ENCODE peak calls at places on chromosomes 3 and 15, in eight cellular contexts. X is astrocyte, I is esophagus squamous epithelium, G is spleen, M is psoas muscle, Q is left ventricle myocardium inferior, J is PC-3, F is IMR-90. C is an unnamed sample. For H3K4me1 and H3K36me3, the result is how much of the 10 kb centered on the place peaks cover.

GRCh38 chr3:111910806-111911205 is 51.7 kb downstream of the PHLDB2 start:
- DNase-seq in X (peak), I (no peak), G (no peak), M (no peak), Q (no peak), J (no peak), F (peak), C (no peak)

GRCh38 chr3:31106204-31106603 is 211.7 kb upstream of the GADL1 start:
- DNase-seq in X (peak), I (no peak), G (no peak), M (peak), Q (no peak), J (peak), F (peak), C (no peak)

GRCh38 chr3:154684021-154684420 is 254.0 kb upstream of the GPR149 start:
- DNase-seq in X (no peak), I (no peak), G (no peak), M (no peak), Q (no peak), J (no peak), F (no peak), C (peak)

GRCh38 chr3:178479446-178479845 is 56.8 kb upstream of the KCNMB2 start:
- DNase-seq in X (no peak), I (no peak), G (no peak), M (no peak), Q (no peak), J (no peak), F (no peak), C (no peak)

GRCh38 chr3:44845528-44846520 is 15.9 kb upstream of the TMEM42 start:
- DNase-seq in X (peak), I (no peak), G (no peak), M (no peak), Q (peak), J (peak), F (peak), C (no peak)

GRCh38 chr3:156614642-156615511 is 59.5 kb upstream of the TIPARP start:
- DNase-seq in X (peak), I (no peak), G (no peak), M (no peak), Q (no peak), J (peak), F (peak), C (no peak)

GRCh38 chr3:156180077-156180476 is 59.7 kb downstream of the KCNAB1 start:
- DNase-seq in X (peak), I (no peak), G (no peak), M (no peak), Q (no peak), J (peak), F (peak), C (no peak)

GRCh38 chr3:39637807-39638206 is 170.3 kb downstream of the MOBP start:
- DNase-seq in X (peak), I (no peak), G (no peak), M (no peak), Q (no peak), J (peak), F (peak), C (no peak)

GRCh38 chr15:70584838-70585706 is 178.3 kb downstream of the UACA start:
- DNase-seq in X (peak), I (no peak), G (peak), M (peak), Q (no peak), J (peak), F (peak), C (peak)

GRCh38 chr3:117036259-117036799 is 326.8 kb downstream of the TUSC7 start:
- DNase-seq in X (peak), I (no peak), G (no peak), M (no peak), Q (peak), J (no peak), F (peak), C (peak)

GRCh38 chr3:153623834-153624233 is 461.8 kb downstream of the RAP2B start:
- DNase-seq in X (no peak), I (no peak), G (no peak), M (no peak), Q (no peak), J (no peak), F (no peak), C (no peak)

GRCh38 chr3:129327510-129327909 is 48.8 kb downstream of the HMCES start:
- DNase-seq in X (no peak), I (no peak), G (no peak), M (no peak), Q (no peak), J (no peak), F (no peak), C (no peak)

GRCh38 chr15:66089049-66089448 is 164.5 kb downstream of the MEGF11 start:
- DNase-seq in X (no peak), I (no peak), G (no peak), M (no peak), Q (peak), J (no peak), F (no peak), C (no peak)

GRCh38 chr3:114567774-114568173 is 273.9 kb downstream of the TIGIT start:
- DNase-seq in X (no peak), I (no peak), G (no peak), M (no peak), Q (no peak), J (no peak), F (no peak), C (no peak)
- H3K4me1 ChIP-seq in X (under half), I (under half), G (under half), M (under half), Q (half or more), J (under half), F (under half), C (under half)

GRCh38 chr15:93087825-93088199 is 1.2 kb downstream of the RGMA start:
- DNase-seq in X (peak), I (no peak), G (peak), M (peak), Q (peak), J (peak), F (peak), C (peak)
- H3K4me3 ChIP-seq in X (no peak), I (peak), G (peak), M (peak), Q (peak), J (peak), F (no peak), C (peak)

GRCh38 chr15:22893881-22894280 is 55.4 kb downstream of the NIPA2 start:
- DNase-seq in X (no peak), I (no peak), G (no peak), M (no peak), Q (no peak), J (no peak), F (no peak), C (no peak)
- H3K36me3 ChIP-seq in X (under half), I (under half), G (under half), M (under half), Q (half or more), J (under half), F (under half), C (under half)

DNA sequence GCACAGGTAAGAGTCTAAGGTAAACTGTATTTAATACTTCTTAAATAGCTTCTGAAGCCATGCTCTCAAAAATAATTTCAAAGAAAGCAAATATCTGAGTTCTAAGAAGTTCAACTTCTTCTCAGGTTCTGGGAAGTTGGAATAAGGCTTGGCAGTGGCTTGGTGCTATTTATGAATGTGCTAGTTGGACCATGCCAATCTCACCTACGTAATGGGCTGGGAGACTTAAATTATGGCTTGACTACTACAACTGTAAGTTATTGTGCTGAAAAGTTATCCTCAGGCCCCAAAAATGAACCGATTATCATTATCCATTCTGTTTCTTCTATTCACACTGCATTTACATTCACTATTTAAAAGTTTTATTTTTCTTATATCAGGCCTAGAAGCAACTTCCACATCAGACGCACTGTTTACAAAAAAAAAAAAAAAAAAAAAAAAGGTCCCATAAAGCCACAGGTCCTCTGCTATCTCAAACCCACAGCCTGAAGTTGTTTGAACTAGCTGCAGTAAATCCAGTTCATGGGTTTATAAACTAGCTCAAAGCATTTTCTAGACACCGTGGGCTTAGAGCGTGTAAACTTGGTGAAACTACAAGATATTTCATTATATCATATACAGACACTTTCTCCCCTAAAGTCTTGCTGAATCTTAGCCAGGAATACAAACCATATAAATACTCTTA is 3.4 kb downstream of the LRIG1 start:
- DNase-seq in X (no peak), I (no peak), G (no peak), M (no peak), Q (no peak), J (no peak), F (no peak), C (no peak)
- H3K4me1 ChIP-seq in X (under half), I (under half), G (under half), M (half or more), Q (half or more), J (under half), F (under half), C (half or more)

GRCh38 chr3:175413926-175414325 is 554.8 kb downstream of the NAALADL2 start:
- DNase-seq in X (no peak), I (no peak), G (no peak), M (no peak), Q (no peak), J (peak), F (no peak), C (no peak)
- H3K4me3 ChIP-seq in X (no peak), I (no peak), G (no peak), M (no peak), Q (no peak), J (no peak), F (no peak), C (no peak)

GRCh38 chr3:51657234-51657633 is 13.8 kb upstream of the TEX264 start:
- DNase-seq in X (no peak), I (no peak), G (no peak), M (no peak), Q (no peak), J (no peak), F (no peak), C (no peak)

GRCh38 chr3:51659942-51660341 is 11.1 kb upstream of the TEX264 start:
- DNase-seq in X (no peak), I (no peak), G (no peak), M (no peak), Q (no peak), J (no peak), F (no peak), C (no peak)

GRCh38 chr3:51662456-51662855 is 8.6 kb upstream of the TEX264 start:
- DNase-seq in X (no peak), I (no peak), G (no peak), M (no peak), Q (no peak), J (no peak), F (no peak), C (no peak)
- H3K36me3 ChIP-seq in X (under half), I (under half), G (half or more), M (under half), Q (half or more), J (under half), F (under half), C (under half)

GRCh38 chr15:79004336-79004735 is 59.5 kb upstream of the CTSH start:
- DNase-seq in X (peak), I (no peak), G (no peak), M (no peak), Q (no peak), J (peak), F (peak), C (no peak)
- H3K4me1 ChIP-seq in X (under half), I (under half), G (under half), M (under half), Q (under half), J (under half), F (under half), C (under half)

C was measured in HAP-1.